ENCODE peak calls at places on chromosomes 6 and 20, in six cellular contexts. Q is adrenal gland, Y is transverse colon, V is breast epithelium, Z is bronchial epithelial cell, U is upper lobe of right lung. G is an unnamed sample.

GRCh38 chr20:50438986-50439407 is 71.2 kb upstream of the PTPN1 start:
- DNase-seq in Y (no peak), Q (no peak), U (no peak), V (no peak), Z (peak), G (peak)

GRCh38 chr6:5190467-5190866 is 70.3 kb downstream of the LYRM4 start:
- DNase-seq in Z (peak), V (no peak), U (no peak), Q (no peak), Y (no peak), G (peak)

GRCh38 chr20:24502184-24502583 is 32.8 kb downstream of the SYNDIG1 start:
- DNase-seq in Z (peak), V (no peak), U (no peak), Q (peak), Y (no peak), G (peak)

GRCh38 chr20:51531141-51531710 is 11.3 kb downstream of the NFATC2 start:
- DNase-seq in Y (no peak), Q (no peak), V (no peak), Z (peak), U (no peak), G (no peak)

GRCh38 chr6:156662025-156662445 is 115.1 kb upstream of the ARID1B start:
- DNase-seq in Y (peak), U (peak), Q (no peak), V (no peak), Z (no peak), G (peak)

GRCh38 chr6:37856285-37856684 is 36.8 kb downstream of the ZFAND3 start:
- DNase-seq in Y (no peak), U (no peak), Q (no peak), V (no peak), Z (no peak), G (no peak)

GRCh38 chr20:32779500-32780215 is 17.5 kb downstream of the DNMT3B start:
- DNase-seq in Y (no peak), Q (no peak), Z (no peak), V (no peak), U (no peak), G (no peak)

GRCh38 chr6:135128268-135128914 is 52.7 kb upstream of the MYB start:
- DNase-seq in Q (no peak), Y (no peak), U (no peak), V (no peak), Z (no peak), G (no peak)

GRCh38 chr6:106163446-106163965 is 77.4 kb downstream of the PRDM1 start:
- DNase-seq in Y (peak), U (no peak), V (no peak), Q (peak), Z (no peak), G (peak)

GRCh38 chr6:98775205-98775604 is 59.2 kb upstream of the POU3F2 start:
- DNase-seq in Q (no peak), U (no peak), Y (no peak), V (no peak), Z (no peak), G (no peak)

GRCh38 chr20:51326241-51326819 is 216.2 kb downstream of the NFATC2 start:
- DNase-seq in Q (no peak), Z (peak), Y (peak), V (no peak), U (no peak), G (peak)

GRCh38 chr6:108944707-108945685 is 96.8 kb downstream of the ARMC2 start:
- DNase-seq in V (no peak), Q (no peak), Z (peak), U (no peak), Y (no peak), G (peak)

GRCh38 chr6:32178547-32179440 is 589 bp downstream of the RNF5 start:
- DNase-seq in Y (no peak), Z (peak), U (peak), Q (no peak), V (no peak), G (no peak)

GRCh38 chr6:11644601-11645000 is 107.1 kb downstream of the TMEM170B start:
- DNase-seq in U (no peak), Z (no peak), V (no peak), Q (no peak), Y (no peak), G (no peak)

GRCh38 chr6:3355358-3356055 is 96.8 kb downstream of the PSMG4 start:
- DNase-seq in Q (peak), U (no peak), V (no peak), Z (no peak), Y (peak), G (no peak)

GRCh38 chr6:131931063-131931745 is 20.0 kb downstream of the CCN2 start:
- DNase-seq in U (no peak), Q (no peak), Y (no peak), V (no peak), Z (no peak), G (no peak)

GRCh38 chr6:160378886-160379285 is 30.7 kb downstream of the SLC22A3 start:
- DNase-seq in Y (no peak), U (no peak), V (no peak), Q (peak), Z (peak), G (peak)

GRCh38 chr6:69907981-69908498 is 41.7 kb downstream of the COL19A1 start:
- DNase-seq in Z (peak), U (no peak), Q (no peak), Y (no peak), V (no peak), G (peak)

GRCh38 chr6:34098045-34098936 is 47.6 kb downstream of the GRM4 start:
- DNase-seq in Q (no peak), V (no peak), U (no peak), Z (no peak), Y (no peak), G (no peak)

GRCh38 chr20:19249515-19249914 is 37.1 kb downstream of the SLC24A3 start:
- DNase-seq in Y (no peak), Q (no peak), U (no peak), V (no peak), Z (peak), G (peak)

GRCh38 chr6:108331982-108332381 is 37.1 kb downstream of the AFG1L start:
- DNase-seq in Q (no peak), U (no peak), Y (no peak), Z (no peak), V (no peak), G (no peak)

GRCh38 chr6:104940881-104941693 is 15.8 kb upstream of the LIN28B start:
- DNase-seq in Y (no peak), U (no peak), V (no peak), Q (peak), Z (peak), G (peak)

GRCh38 chr6:111663232-111663631 is 57.6 kb upstream of the TRAF3IP2 start:
- DNase-seq in U (no peak), Y (peak), Z (no peak), Q (no peak), V (no peak), G (peak)

GRCh38 chr6:127204278-127204677 is 62.4 kb upstream of the RNF146 start:
- DNase-seq in V (no peak), U (no peak), Y (no peak), Z (no peak), Q (no peak), G (no peak)

GRCh38 chr20:33475381-33476160 is 14.3 kb upstream of the CBFA2T2 start:
- DNase-seq in U (no peak), V (no peak), Q (no peak), Y (peak), Z (no peak), G (no peak)

GRCh38 chr6:148611213-148611612 is 135.6 kb upstream of the UST start:
- DNase-seq in Z (peak), Y (peak), U (no peak), Q (peak), V (no peak), G (peak)

GRCh38 chr6:133225560-133225959 is 15.6 kb upstream of the EYA4 start:
- DNase-seq in V (no peak), U (no peak), Y (no peak), Z (no peak), Q (no peak), G (no peak)

GRCh38 chr6:45457141-45457540 is 79.4 kb upstream of the SUPT3H start:
- DNase-seq in Y (no peak), V (no peak), Q (no peak), Z (peak), U (no peak), G (no peak)

GRCh38 chr20:3646067-3646440 is 17.1 kb downstream of the GFRA4 start:
- DNase-seq in Z (peak), Q (no peak), U (no peak), V (no peak), Y (no peak), G (peak)

GRCh38 chr6:35486005-35486925 is 10.6 kb downstream of the TEAD3 start:
- DNase-seq in Y (peak), Z (peak), Q (no peak), U (peak), V (peak), G (no peak)

GRCh38 chr6:42616716-42617115 is 52.9 kb downstream of the UBR2 start:
- DNase-seq in Y (no peak), V (no peak), Q (no peak), U (no peak), Z (no peak), G (peak)

GRCh38 chr6:105345506-105345905 is 57.4 kb downstream of the PREP start:
- DNase-seq in Y (no peak), Z (peak), U (no peak), V (no peak), Q (no peak), G (no peak)

GRCh38 chr6:155174576-155175174 is 89.1 kb upstream of the CLDN20 start:
- DNase-seq in Z (peak), U (no peak), V (no peak), Y (peak), Q (peak), G (peak)

GRCh38 chr6:138970856-138971425 is 17.1 kb downstream of the REPS1 start:
- DNase-seq in Q (no peak), Y (no peak), Z (peak), U (no peak), V (no peak), G (peak)

GRCh38 chr20:38934530-38934929 is 8.3 kb downstream of the FAM83D start:
- DNase-seq in Q (no peak), V (no peak), Z (no peak), Y (no peak), U (no peak), G (no peak)

GRCh38 chr20:38932457-38933120 is 6.4 kb downstream of the FAM83D start:
- DNase-seq in U (no peak), Q (no peak), V (no peak), Y (no peak), Z (peak), G (peak)

GRCh38 chr20:38937000-38937399 is 10.8 kb downstream of the FAM83D start:
- DNase-seq in Z (no peak), V (no peak), Q (no peak), Y (no peak), U (no peak), G (no peak)

GRCh38 chr20:38935967-38936407 is 9.8 kb downstream of the FAM83D start:
- DNase-seq in Q (no peak), V (no peak), Z (peak), U (no peak), Y (no peak), G (no peak)

GRCh38 chr20:38935285-38935684 is 9.1 kb downstream of the FAM83D start:
- DNase-seq in V (no peak), Z (peak), Y (no peak), U (no peak), Q (no peak), G (peak)
- TF ChIP-seq CTCF in V (no peak), Z (no peak), Y (no peak), U (no peak), Q (no peak), G (peak)

DNA sequence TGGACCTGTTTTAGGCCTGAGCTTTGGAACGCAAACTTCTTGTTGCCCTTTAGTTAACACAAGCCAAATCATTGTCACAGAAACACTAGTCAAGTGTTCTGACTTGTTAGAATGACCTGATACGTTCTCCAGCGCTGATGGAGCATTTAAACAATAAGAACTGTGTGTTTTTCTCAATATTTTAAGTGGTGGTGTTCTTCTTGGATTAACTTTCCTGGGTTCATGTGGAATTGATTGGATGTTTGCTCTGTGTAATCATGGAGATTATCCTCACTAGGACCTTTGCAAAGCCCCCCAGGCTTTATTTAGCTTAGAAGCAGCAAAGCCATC is 1.6 kb downstream of the LRRC1 start:
- DNase-seq in V (no peak), Q (no peak), Z (peak), Y (no peak), U (no peak), G (no peak)
- H3K4me3 ChIP-seq in V (peak), Q (no peak), Z (peak), Y (peak), U (peak), G (peak)

GRCh38 chr6:50087231-50087954 is 37.7 kb upstream of the DEFB112 start:
- DNase-seq in Z (peak), Q (no peak), Y (no peak), V (no peak), U (no peak), G (peak)
- TF ChIP-seq CTCF in Z (no peak), Q (no peak), Y (no peak), V (no peak), U (no peak), G (no peak)

DNA sequence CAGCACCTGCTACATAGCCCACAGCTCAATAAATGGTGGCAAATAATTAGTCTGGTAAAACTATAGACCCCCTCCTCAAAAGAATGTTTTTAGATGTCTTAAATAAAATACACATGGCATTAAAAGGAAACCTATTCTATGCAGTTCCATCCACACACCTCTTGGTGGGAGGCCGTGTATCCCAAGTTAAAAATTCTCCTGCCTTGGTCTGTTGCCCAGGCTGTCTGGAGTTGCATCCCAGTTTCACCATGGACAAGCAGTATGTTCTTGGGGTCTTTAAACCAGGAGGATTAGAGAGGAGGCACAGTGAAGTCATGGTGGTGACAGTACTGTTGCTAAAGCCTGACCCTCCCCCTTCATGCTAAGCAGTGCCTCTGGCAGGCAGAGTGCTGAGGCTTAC is 95.6 kb downstream of the SULF2 start:
- DNase-seq in V (no peak), Q (no peak), Z (no peak), U (no peak), Y (no peak), G (no peak)
- H3K4me3 ChIP-seq in V (no peak), Q (no peak), Z (no peak), U (no peak), Y (no peak), G (no peak)

GRCh38 chr20:4812216-4812615 is 90.5 kb downstream of the PRND start:
- DNase-seq in Q (no peak), U (no peak), Z (no peak), Y (no peak), V (no peak), G (no peak)

GRCh38 chr20:4811661-4812181 is 90.0 kb downstream of the PRND start:
- DNase-seq in Q (peak), V (no peak), Y (peak), Z (no peak), U (peak), G (no peak)

GRCh38 chr20:4811257-4811656 is 89.5 kb downstream of the PRND start:
- DNase-seq in Z (no peak), U (no peak), V (no peak), Q (no peak), Y (no peak), G (no peak)

GRCh38 chr20:4813076-4813838 is 91.5 kb downstream of the PRND start:
- DNase-seq in V (no peak), U (no peak), Y (peak), Z (no peak), Q (no peak), G (no peak)

DNA sequence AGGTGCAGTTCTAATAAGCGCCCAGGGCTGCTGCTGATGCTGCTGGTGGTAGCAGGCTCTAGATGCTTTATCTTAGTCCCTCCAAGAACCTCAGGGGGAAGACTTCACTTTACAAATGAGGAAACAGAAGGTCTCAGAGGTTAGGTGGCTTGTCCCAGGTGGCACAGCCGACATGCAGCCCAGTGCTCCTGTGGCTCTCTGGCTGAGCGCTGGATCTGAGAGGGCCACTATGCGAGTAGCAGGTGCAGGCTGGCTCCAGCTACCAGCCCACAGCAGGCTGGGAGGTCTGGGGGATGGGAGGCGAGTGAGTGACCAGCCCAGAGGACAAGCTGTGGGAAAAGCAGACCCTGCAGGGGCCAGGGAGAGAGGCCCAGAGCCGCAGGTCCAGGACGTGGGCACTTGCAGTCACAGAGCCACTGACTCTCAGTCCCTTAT is 90.9 kb downstream of the PRND start:
- DNase-seq in Q (no peak), Z (no peak), V (no peak), Y (peak), U (no peak), G (no peak)
- TF ChIP-seq CTCF in Q (no peak), Z (no peak), V (no peak), Y (no peak), U (no peak), G (no peak)

DNA sequence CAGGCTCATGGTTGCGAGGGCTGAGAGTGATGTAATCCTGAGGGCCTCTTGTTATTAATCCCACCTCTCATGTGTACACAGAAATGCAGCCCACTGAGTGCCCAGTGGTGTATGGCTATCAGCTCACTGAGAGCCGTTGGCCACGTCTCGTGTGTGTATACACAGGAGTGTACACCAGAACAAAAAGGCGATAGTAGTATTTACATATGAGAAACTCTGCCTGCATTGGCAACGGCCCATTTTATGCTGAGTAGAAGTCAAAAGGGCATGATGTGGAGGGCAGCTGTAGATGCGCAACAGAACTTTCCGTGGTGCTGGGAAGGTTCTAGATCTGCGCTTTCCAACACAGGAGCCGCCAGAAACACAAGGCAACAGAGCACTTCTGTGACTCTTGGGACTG is 28.9 kb upstream of the CDH4 start:
- DNase-seq in Z (no peak), Y (no peak), U (no peak), V (no peak), Q (no peak), G (no peak)
- H3K4me3 ChIP-seq in Z (no peak), Y (no peak), U (no peak), V (no peak), Q (no peak), G (no peak)

G was measured in fibroblast of mammary gland.